ENCODE peak calls at places on chromosomes 5 and 9, in seven cellular contexts. E, Q, H, M, T, B and V are unnamed samples.

GRCh38 chr5:154273028-154273617 is 82.6 kb downstream of the GALNT10 start:
- DNase-seq in E (peak; percentile 25), Q (peak; percentile 54), H (no peak), M (peak; percentile 23), T (no peak), B (no peak), V (no peak)

GRCh38 chr5:52077941-52078825 is 694.9 kb downstream of the ISL1 start:
- DNase-seq in E (no peak), Q (no peak), H (peak; percentile 85), M (no peak), T (no peak), B (no peak), V (no peak)

GRCh38 chr9:120583958-120584369 is 4.0 kb upstream of the CDK5RAP2 start:
- DNase-seq in E (peak; percentile 57), Q (no peak), H (no peak), M (peak; percentile 67), T (peak; percentile 50), B (no peak), V (peak; percentile 98)

GRCh38 chr9:33506626-33507370 is 17.3 kb upstream of the ANKRD18B start:
- DNase-seq in E (no peak), Q (no peak), H (no peak), M (peak; percentile 93), T (no peak), B (no peak), V (peak; percentile 31)

GRCh38 chr9:32704343-32704742 is 68.9 kb upstream of the TAF1L start:
- DNase-seq in E (no peak), Q (no peak), H (no peak), M (no peak), T (no peak), B (no peak), V (peak; percentile 19)

GRCh38 chr5:171175746-171176145 is 133.3 kb upstream of the TLX3 start:
- DNase-seq in E (no peak), Q (no peak), H (no peak), M (no peak), T (no peak), B (no peak), V (no peak)

GRCh38 chr9:125332527-125332926 is 70.9 kb downstream of the GAPVD1 start:
- DNase-seq in E (no peak), Q (no peak), H (no peak), M (no peak), T (no peak), B (no peak), V (no peak)

GRCh38 chr5:75235711-75236110 is 967 bp downstream of the ANKRD31 start:
- DNase-seq in E (no peak), Q (no peak), H (no peak), M (no peak), T (no peak), B (no peak), V (peak; percentile 10)

GRCh38 chr5:139275536-139276297 is 17.8 kb upstream of the MATR3 start:
- DNase-seq in E (no peak), Q (no peak), H (peak; percentile 46), M (peak; percentile 65), T (no peak), B (no peak), V (no peak)

GRCh38 chr5:39934830-39935229 is 510.1 kb upstream of the DAB2 start:
- DNase-seq in E (no peak), Q (no peak), H (no peak), M (no peak), T (no peak), B (no peak), V (no peak)

GRCh38 chr5:169013846-169014245 is 287.1 kb downstream of the SLIT3 start:
- DNase-seq in E (no peak), Q (no peak), H (no peak), M (peak; percentile 49), T (no peak), B (no peak), V (no peak)

GRCh38 chr9:130970855-130971254 is 31.8 kb upstream of the FIBCD1 start:
- DNase-seq in E (no peak), Q (no peak), H (no peak), M (no peak), T (no peak), B (no peak), V (no peak)

GRCh38 chr9:78437721-78438610 is 141.0 kb downstream of the PSAT1 start:
- DNase-seq in E (no peak), Q (no peak), H (peak; percentile 91), M (no peak), T (no peak), B (no peak), V (peak; percentile 44)

GRCh38 chr9:78288214-78288892 is 8.6 kb upstream of the PSAT1 start:
- DNase-seq in E (no peak), Q (no peak), H (no peak), M (peak; percentile 90), T (no peak), B (no peak), V (no peak)

GRCh38 chr5:106094128-106094726 is 1576.5 kb downstream of the EFNA5 start:
- DNase-seq in E (no peak), Q (no peak), H (no peak), M (peak; percentile 98), T (no peak), B (peak; percentile 87), V (peak; percentile 72)

GRCh38 chr9:7963026-7963425 is 163.4 kb upstream of the DMAC1 start:
- DNase-seq in E (no peak), Q (no peak), H (no peak), M (peak; percentile 19), T (no peak), B (no peak), V (peak; percentile 3)

GRCh38 chr9:104895572-104895971 is 32.4 kb downstream of the ABCA1 start:
- DNase-seq in E (no peak), Q (no peak), H (no peak), M (peak; percentile 77), T (no peak), B (no peak), V (peak; percentile 31)

GRCh38 chr9:98529841-98530240 is 178.9 kb downstream of the GABBR2 start:
- DNase-seq in E (no peak), Q (no peak), H (no peak), M (no peak), T (no peak), B (no peak), V (no peak)

GRCh38 chr5:178536541-178537466 is 53.4 kb downstream of the COL23A1 start:
- DNase-seq in E (no peak), Q (no peak), H (no peak), M (no peak), T (no peak), B (no peak), V (no peak)

GRCh38 chr5:159786901-159787691 is 129.2 kb upstream of the ADRA1B start:
- DNase-seq in E (no peak), Q (peak; percentile 49), H (no peak), M (no peak), T (no peak), B (no peak), V (no peak)

GRCh38 chr5:94469889-94470288 is 148.5 kb downstream of the KIAA0825 start:
- DNase-seq in E (no peak), Q (no peak), H (no peak), M (no peak), T (no peak), B (no peak), V (peak; percentile 42)

GRCh38 chr5:138955013-138955660 is 80.0 kb upstream of the LRRTM2 start:
- DNase-seq in E (no peak), Q (peak; percentile 76), H (no peak), M (no peak), T (no peak), B (no peak), V (peak; percentile 90)

GRCh38 chr5:68798877-68799276 is 294.9 kb upstream of the SLC30A5 start:
- DNase-seq in E (no peak), Q (no peak), H (no peak), M (no peak), T (no peak), B (no peak), V (no peak)

GRCh38 chr9:94921072-94921471 is 194.6 kb downstream of the AOPEP start:
- DNase-seq in E (no peak), Q (peak; percentile 78), H (no peak), M (peak; percentile 71), T (no peak), B (no peak), V (no peak)

GRCh38 chr9:135220601-135221575 is 133.4 kb downstream of the OLFM1 start:
- DNase-seq in E (no peak), Q (peak; percentile 40), H (no peak), M (no peak), T (no peak), B (no peak), V (no peak)

DNA sequence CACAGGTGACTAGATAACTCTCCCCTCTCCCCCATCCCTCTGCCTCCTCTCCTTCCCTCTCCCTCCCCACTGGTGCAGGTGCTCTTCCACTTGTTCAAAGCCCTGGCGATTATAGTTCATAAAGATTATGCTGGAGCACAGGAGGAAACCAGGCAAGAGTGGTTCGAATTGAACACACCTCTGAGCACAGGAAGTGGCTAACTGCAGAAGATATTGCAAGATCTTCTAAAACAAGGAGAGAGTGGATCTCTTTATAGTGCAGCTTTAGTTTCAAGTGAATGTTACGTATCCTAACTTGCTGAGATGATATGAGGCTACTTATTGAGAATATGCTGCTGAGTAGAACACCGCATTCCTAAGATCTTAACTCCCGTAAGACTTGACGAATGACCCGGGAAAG is 178.4 kb downstream of the GOLPH3 start:
- DNase-seq in E (no peak), Q (no peak), H (no peak), M (no peak), T (no peak), B (no peak), V (no peak)
- H3K27me3 ChIP-seq in E (no peaks in the 10 kb centered on the region), Q (no peaks in the 10 kb centered on the region), H (no peaks in the 10 kb centered on the region), M (no peaks in the 10 kb centered on the region), T (no peaks in the 10 kb centered on the region), B (no peaks in the 10 kb centered on the region), V (peaks cover 2% of the 10 kb centered on the region)

DNA sequence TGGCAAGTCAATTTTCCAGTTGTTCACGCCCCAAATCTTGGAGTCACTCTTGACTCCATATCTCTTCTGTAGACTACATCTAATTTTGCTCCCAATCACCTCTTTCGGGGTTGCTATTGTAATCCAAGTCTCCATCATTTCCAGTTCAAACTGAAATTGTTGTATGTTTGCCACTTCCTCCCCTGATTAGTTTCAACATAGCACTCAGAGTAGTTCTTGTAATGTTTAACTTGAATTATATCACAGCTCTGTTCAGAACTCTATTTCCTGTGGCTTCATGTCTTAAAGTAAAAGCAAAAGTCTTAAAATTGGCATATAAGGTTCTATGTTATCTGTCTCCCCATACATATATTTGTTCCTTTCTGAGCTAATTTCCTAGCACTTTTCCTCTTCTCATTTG is 348.5 kb upstream of the RIOK2 start:
- DNase-seq in E (no peak), Q (no peak), H (no peak), M (no peak), T (no peak), B (no peak), V (no peak)
- H3K27me3 ChIP-seq in E (no peaks in the 10 kb centered on the region), Q (no peaks in the 10 kb centered on the region), H (no peaks in the 10 kb centered on the region), M (no peaks in the 10 kb centered on the region), T (no peaks in the 10 kb centered on the region), B (no peaks in the 10 kb centered on the region), V (no peaks in the 10 kb centered on the region)

DNA sequence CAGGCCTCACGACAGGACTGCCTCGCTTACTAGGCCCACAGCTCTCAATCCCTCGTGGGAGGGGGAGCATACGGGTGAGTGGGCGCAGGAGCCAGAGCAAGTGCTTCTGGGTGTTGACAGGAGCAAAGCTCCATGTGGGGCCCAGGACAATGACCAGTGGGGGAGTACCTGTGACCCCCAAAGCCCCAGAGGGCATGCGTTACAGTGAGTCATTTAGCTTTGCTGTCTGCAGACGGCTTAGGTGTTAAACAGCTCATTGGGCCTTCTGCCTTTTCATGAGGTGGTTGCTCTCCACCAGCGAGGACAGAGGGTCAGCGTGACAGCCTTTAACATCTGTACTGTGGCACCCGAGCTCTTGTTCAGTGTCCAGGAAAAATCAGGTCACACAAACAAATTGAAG is 78.2 kb downstream of the GRAMD2B start:
- DNase-seq in E (no peak), Q (no peak), H (no peak), M (no peak), T (no peak), B (no peak), V (no peak)
- H3K27me3 ChIP-seq in E (no peaks in the 10 kb centered on the region), Q (no peaks in the 10 kb centered on the region), H (no peaks in the 10 kb centered on the region), M (no peaks in the 10 kb centered on the region), T (no peaks in the 10 kb centered on the region), B (no peaks in the 10 kb centered on the region), V (no peaks in the 10 kb centered on the region)

GRCh38 chr9:19918630-19919029 is 129.8 kb upstream of the SLC24A2 start:
- DNase-seq in E (no peak), Q (no peak), H (no peak), M (no peak), T (peak; percentile 40), B (no peak), V (no peak)
- H3K27me3 ChIP-seq in E (peaks cover 6% of the 10 kb centered on the region), Q (no peaks in the 10 kb centered on the region), H (no peaks in the 10 kb centered on the region), M (no peaks in the 10 kb centered on the region), T (no peaks in the 10 kb centered on the region), B (no peaks in the 10 kb centered on the region), V (no peaks in the 10 kb centered on the region)